ENCODE peak calls at places on chromosome 13, in eight cellular contexts. V is foreskin fibroblast; O is stimulated activated naive CD8-positive, alpha-beta T cell treated with anti-CD3 and anti-CD28 coated beads, Interleukin-15, Interleukin-2, amounts not matched to agents 100 U/mL and 50 U/mL, for 24 hours; E is ELF-1; S is activated T-cell treated with anti-CD3 and anti-CD28 coated beads for 1 hour; D is stimulated activated CD8-positive, alpha-beta memory T cell treated with anti-CD3 and anti-CD28 coated beads, Interleukin-4, amount 100 ng/mL, for 4 hours; G is mammary epithelial cell; B is activated naive CD8-positive, alpha-beta T cell treated with anti-CD3 and anti-CD28 coated beads for 36 hours. M is an unnamed sample.

GRCh38 chr13:40254394-40254793 is 412.0 kb downstream of the FOXO1 start:
- DNase-seq in G (no peak), E (no peak), B (no peak), V (no peak), S (no peak), D (no peak), O (no peak), M (no peak)

GRCh38 chr13:37627428-37627827 is 28.9 kb upstream of the POSTN start:
- DNase-seq in O (no peak), B (no peak), E (no peak), D (no peak), V (no peak), S (no peak), G (no peak), M (no peak)

GRCh38 chr13:90360785-90361184 is 986.7 kb upstream of the MIR17HG start:
- DNase-seq in E (no peak), V (no peak), B (no peak), S (no peak), D (no peak), G (no peak), O (no peak), M (no peak)

GRCh38 chr13:44024496-44025155 is 144.9 kb downstream of the LACC1 start:
- DNase-seq in S (no peak), V (no peak), B (no peak), E (no peak), G (no peak), D (no peak), O (no peak), M (no peak)

GRCh38 chr13:78875792-78876580 is 217.0 kb upstream of the OBI1 start:
- DNase-seq in E (peak; percentile 42), S (no peak), D (no peak), V (no peak), B (peak; percentile 3), G (no peak), O (no peak), M (peak; percentile 8)

GRCh38 chr13:27978301-27978968 is 9.3 kb upstream of the CDX2 start:
- DNase-seq in B (no peak), S (no peak), D (no peak), G (no peak), V (no peak), E (peak; percentile 82), O (peak; percentile 9), M (no peak)

GRCh38 chr13:50512602-50513527 is 330.6 kb downstream of the DLEU7 start:
- DNase-seq in E (peak; percentile 36), S (peak; percentile 16), G (no peak), B (peak; percentile 40), D (peak; percentile 17), O (peak; percentile 56), V (peak; percentile 76), M (peak; percentile 43)

GRCh38 chr13:44104969-44105368 is 225.3 kb downstream of the LACC1 start:
- DNase-seq in D (no peak), V (no peak), S (no peak), E (no peak), O (no peak), B (no peak), G (no peak), M (no peak)

GRCh38 chr13:30798776-30799625 is 63.7 kb downstream of the ALOX5AP start:
- DNase-seq in G (no peak), D (no peak), O (no peak), V (peak; percentile 16), S (no peak), B (no peak), E (no peak), M (no peak)

GRCh38 chr13:85724554-85725432 is 74.4 kb downstream of the SLITRK6 start:
- DNase-seq in S (no peak), G (no peak), B (no peak), D (no peak), E (no peak), O (no peak), V (peak; percentile 14), M (no peak)

GRCh38 chr13:112894673-112895481 is 74.1 kb upstream of the MCF2L start:
- DNase-seq in S (no peak), D (no peak), G (no peak), V (no peak), E (peak; percentile 46), O (no peak), B (no peak), M (no peak)

GRCh38 chr13:24459234-24459633 is 53.3 kb downstream of the PARP4 start:
- DNase-seq in G (no peak), B (peak; percentile 10), E (no peak), D (no peak), V (peak; percentile 83), S (no peak), O (no peak), M (no peak)

GRCh38 chr13:66210677-66211076 is 1019.5 kb downstream of the PCDH9 start:
- DNase-seq in S (no peak), B (no peak), E (no peak), D (no peak), O (no peak), V (peak; percentile 83), G (no peak), M (no peak)

GRCh38 chr13:94673841-94674240 is 38.5 kb downstream of the SOX21 start:
- DNase-seq in D (no peak), V (no peak), E (peak; percentile 30), S (no peak), O (no peak), G (peak; percentile 27), B (no peak), M (no peak)

GRCh38 chr13:90402102-90402501 is 945.4 kb upstream of the MIR17HG start:
- DNase-seq in G (no peak), B (no peak), O (no peak), V (no peak), E (no peak), S (no peak), D (no peak), M (no peak)

GRCh38 chr13:36436811-36437210 is 4.5 kb downstream of the CCNA1 start:
- DNase-seq in O (no peak), E (no peak), G (no peak), B (no peak), S (no peak), V (no peak), D (no peak), M (no peak)

GRCh38 chr13:66264976-66265375 is 965.2 kb downstream of the PCDH9 start:
- DNase-seq in S (no peak), O (no peak), E (no peak), D (no peak), V (peak; percentile 4), G (no peak), B (no peak), M (no peak)

GRCh38 chr13:103164239-103164638 is 98.0 kb upstream of the SLC10A2 start:
- DNase-seq in G (no peak), D (no peak), O (no peak), V (no peak), B (no peak), S (no peak), E (no peak), M (no peak)

M was measured in activated CD4-positive, alpha-beta T cell treated with anti-CD3 and anti-CD28 coated beads for 48 hours.